ENCODE peak calls at places on chromosomes 11 and 22, in four cellular contexts. C is GM12891, S is K562, E is GM12878. H is an unnamed sample.

GRCh38 chr11:74989269-74989655 is 529 bp downstream of the NEU3 start:
- DNase-seq in C (no peak), S (peak), E (no peak), H (peak)

GRCh38 chr11:289145-289705 is 299 bp downstream of the PGGHG start:
- DNase-seq in C (peak), S (no peak), E (no peak), H (peak)

GRCh38 chr11:35337136-35337918 is 82.0 kb downstream of the SLC1A2 start:
- DNase-seq in C (no peak), S (peak), E (no peak), H (no peak)

GRCh38 chr11:106012744-106013143 is 9.3 kb downstream of the MSANTD4 start:
- DNase-seq in C (no peak), S (no peak), E (no peak), H (no peak)

GRCh38 chr11:119320593-119321524 is 3.9 kb upstream of the MCAM start:
- DNase-seq in C (peak), S (peak), E (no peak), H (no peak)

GRCh38 chr11:83773950-83774880 is 488.0 kb upstream of the CCDC90B start:
- DNase-seq in C (no peak), S (no peak), E (no peak), H (no peak)

GRCh38 chr22:48394787-48395620 is 1432.7 kb downstream of the BRD1 start:
- DNase-seq in C (no peak), S (no peak), E (no peak), H (no peak)

GRCh38 chr11:95375881-95376280 is 144.9 kb upstream of the SESN3 start:
- DNase-seq in C (no peak), S (no peak), E (no peak), H (no peak)

GRCh38 chr11:73376168-73376802 is at the start of gene RELT:
- DNase-seq in C (peak), S (peak), E (peak), H (no peak)

GRCh38 chr11:111573821-111574249 is 28.4 kb upstream of the SIK2 start:
- DNase-seq in C (no peak), S (no peak), E (no peak), H (no peak)

GRCh38 chr22:48556751-48557150 is 1270.9 kb downstream of the BRD1 start:
- DNase-seq in C (no peak), S (no peak), E (no peak), H (no peak)

GRCh38 chr11:44368886-44369285 is 58.9 kb upstream of the ALX4 start:
- DNase-seq in C (no peak), S (no peak), E (no peak), H (no peak)

GRCh38 chr11:62542750-62543567 is 3.6 kb downstream of the AHNAK start:
- DNase-seq in C (peak), S (peak), E (peak), H (peak)

GRCh38 chr22:32579533-32580220 is 105.1 kb downstream of the FBXO7 start:
- DNase-seq in C (no peak), S (no peak), E (no peak), H (no peak)

GRCh38 chr11:116976941-116977570 is 121.2 kb downstream of the SIK3 start:
- DNase-seq in C (no peak), S (no peak), E (no peak), H (no peak)

GRCh38 chr11:125167954-125168821 is 3.6 kb downstream of the PKNOX2 start:
- DNase-seq in C (no peak), S (no peak), E (no peak), H (no peak)
- TF ChIP-seq SPI1 in C (no peak), S (no peak), E (no peak), H (no peak)

GRCh38 chr11:84884836-84885235 is 742.3 kb downstream of the DLG2 start:
- DNase-seq in C (no peak), S (no peak), E (no peak), H (no peak)

GRCh38 chr11:84889556-84889955 is 737.6 kb downstream of the DLG2 start:
- DNase-seq in C (no peak), S (no peak), E (no peak), H (no peak)

GRCh38 chr11:84890706-84891105 is 736.4 kb downstream of the DLG2 start:
- DNase-seq in C (no peak), S (no peak), E (no peak), H (no peak)

GRCh38 chr11:84886344-84886743 is 740.8 kb downstream of the DLG2 start:
- DNase-seq in C (no peak), S (no peak), E (no peak), H (no peak)

GRCh38 chr11:84887055-84887629 is 740.0 kb downstream of the DLG2 start:
- DNase-seq in C (no peak), S (no peak), E (no peak), H (no peak)
- TF ChIP-seq SPI1 in C (no peak), S (no peak), E (no peak), H (no peak)

GRCh38 chr11:67563354-67564114 is 20.1 kb upstream of the GSTP1 start:
- DNase-seq in C (no peak), S (no peak), E (no peak), H (no peak)
- TF ChIP-seq SPI1 in C (no peak), S (no peak), E (no peak), H (no peak)

GRCh38 chr11:76250520-76251222 is 44.4 kb upstream of the WNT11 start:
- DNase-seq in C (no peak), S (no peak), E (no peak), H (peak)

GRCh38 chr11:76249195-76249741 is 43.0 kb upstream of the WNT11 start:
- DNase-seq in C (no peak), S (no peak), E (no peak), H (no peak)

GRCh38 chr11:76246271-76246933 is 40.1 kb upstream of the WNT11 start:
- DNase-seq in C (no peak), S (no peak), E (no peak), H (no peak)

GRCh38 chr11:76247091-76247490 is 40.8 kb upstream of the WNT11 start:
- DNase-seq in C (no peak), S (no peak), E (no peak), H (no peak)

GRCh38 chr11:76248210-76248609 is 41.9 kb upstream of the WNT11 start:
- DNase-seq in C (no peak), S (peak), E (no peak), H (no peak)
- TF ChIP-seq SPI1 in C (no peak), S (no peak), E (no peak), H (no peak)

GRCh38 chr11:68327586-68328370 is 15.4 kb downstream of the LRP5 start:
- DNase-seq in C (no peak), S (no peak), E (no peak), H (no peak)
- TF ChIP-seq SPI1 in C (no peak), S (no peak), E (no peak), H (no peak)

DNA sequence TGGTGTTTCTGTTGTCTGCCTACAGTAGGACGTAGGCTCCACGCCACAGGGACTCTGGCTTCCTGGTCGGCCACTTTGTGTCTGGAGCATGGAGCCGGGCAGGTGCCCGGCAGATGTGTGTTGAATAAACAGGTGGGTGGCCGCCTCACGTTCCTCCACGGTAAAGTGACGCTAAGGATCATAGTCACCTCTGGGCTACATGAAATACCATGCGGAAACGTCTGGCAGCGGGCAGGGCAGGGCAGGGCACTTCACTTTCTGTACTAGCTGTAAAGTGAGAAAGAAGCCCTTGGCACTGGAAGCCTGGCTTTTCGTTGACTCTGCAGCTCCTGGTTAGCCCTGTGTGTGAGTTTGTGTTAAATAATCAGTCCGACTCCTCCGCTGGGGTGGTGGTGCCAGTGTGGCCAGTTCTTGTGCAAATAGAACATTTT is 52.4 kb downstream of the MCM5 start:
- DNase-seq in C (no peak), S (no peak), E (no peak), H (no peak)
- TF ChIP-seq SPI1 in C (no peak), S (no peak), E (no peak), H (no peak)

GRCh38 chr11:13276852-13277718 is 505 bp upstream of the BMAL1 start:
- DNase-seq in C (peak), S (peak), E (peak), H (peak)

GRCh38 chr11:13276454-13276851 is 1.1 kb upstream of the BMAL1 start:
- DNase-seq in C (no peak), S (no peak), E (no peak), H (no peak)

GRCh38 chr11:13279487-13279834 is 1.9 kb downstream of the BMAL1 start:
- DNase-seq in C (no peak), S (no peak), E (no peak), H (no peak)

GRCh38 chr11:13278620-13279486 is 1.3 kb downstream of the BMAL1 start:
- DNase-seq in C (peak), S (no peak), E (no peak), H (no peak)

DNA sequence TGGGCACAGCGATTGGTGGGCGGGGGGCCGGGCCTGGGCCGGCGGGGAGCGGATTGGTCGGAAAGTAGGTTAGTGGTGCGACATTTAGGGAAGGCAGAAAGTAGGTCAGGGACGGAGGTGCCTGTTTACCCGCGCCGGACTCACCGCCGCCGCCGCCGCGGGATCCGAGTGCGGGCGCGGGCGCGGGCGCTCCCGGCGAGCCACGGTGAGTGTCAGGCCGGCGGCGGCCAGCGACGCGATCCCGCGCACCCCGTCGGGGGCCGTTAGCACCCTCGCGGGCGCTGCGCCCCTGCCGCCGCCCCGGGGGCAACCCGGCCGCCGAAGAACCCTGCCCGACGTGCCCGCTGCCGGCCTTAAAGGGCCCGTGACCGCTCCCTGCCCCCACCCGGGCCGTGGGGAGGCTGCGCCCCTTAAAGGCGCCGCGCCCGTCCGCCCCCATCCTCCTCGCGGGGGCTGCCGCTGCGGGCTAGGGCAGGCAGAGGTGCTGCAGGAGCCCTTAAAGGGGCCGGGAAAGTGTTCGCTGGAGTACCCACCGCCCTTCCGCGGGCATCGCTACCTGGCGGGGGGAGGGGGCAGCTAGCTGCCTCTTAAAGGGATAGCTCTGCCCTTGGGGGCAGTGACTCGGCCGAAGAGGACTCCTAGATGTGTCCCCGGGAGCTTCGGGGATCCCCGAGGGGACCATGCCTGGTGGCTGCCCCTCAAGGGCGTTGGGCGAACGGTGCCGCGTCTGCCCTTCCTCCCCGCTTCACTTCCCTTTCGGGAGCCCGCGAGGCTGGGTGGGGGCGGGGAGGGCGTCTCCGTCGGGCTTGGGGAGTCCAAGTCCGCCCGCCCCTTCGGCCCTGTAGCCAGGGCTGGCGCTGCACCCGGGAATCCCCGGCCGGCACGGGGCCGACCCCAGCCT is at the start of gene BMAL1:
- DNase-seq in C (peak), S (no peak), E (no peak), H (peak)
- TF ChIP-seq SPI1 in C (peak), S (no peak), E (peak), H (peak)

GRCh38 chr11:103051986-103052385 is 40.0 kb downstream of the DCUN1D5 start:
- DNase-seq in C (no peak), S (no peak), E (no peak), H (no peak)

GRCh38 chr11:103053997-103054396 is 38.0 kb downstream of the DCUN1D5 start:
- DNase-seq in C (no peak), S (no peak), E (no peak), H (no peak)

GRCh38 chr11:103055174-103055890 is 36.6 kb downstream of the DCUN1D5 start:
- DNase-seq in C (no peak), S (peak), E (no peak), H (no peak)

GRCh38 chr11:103047837-103048236 is 44.1 kb downstream of the DCUN1D5 start:
- DNase-seq in C (no peak), S (no peak), E (no peak), H (no peak)

DNA sequence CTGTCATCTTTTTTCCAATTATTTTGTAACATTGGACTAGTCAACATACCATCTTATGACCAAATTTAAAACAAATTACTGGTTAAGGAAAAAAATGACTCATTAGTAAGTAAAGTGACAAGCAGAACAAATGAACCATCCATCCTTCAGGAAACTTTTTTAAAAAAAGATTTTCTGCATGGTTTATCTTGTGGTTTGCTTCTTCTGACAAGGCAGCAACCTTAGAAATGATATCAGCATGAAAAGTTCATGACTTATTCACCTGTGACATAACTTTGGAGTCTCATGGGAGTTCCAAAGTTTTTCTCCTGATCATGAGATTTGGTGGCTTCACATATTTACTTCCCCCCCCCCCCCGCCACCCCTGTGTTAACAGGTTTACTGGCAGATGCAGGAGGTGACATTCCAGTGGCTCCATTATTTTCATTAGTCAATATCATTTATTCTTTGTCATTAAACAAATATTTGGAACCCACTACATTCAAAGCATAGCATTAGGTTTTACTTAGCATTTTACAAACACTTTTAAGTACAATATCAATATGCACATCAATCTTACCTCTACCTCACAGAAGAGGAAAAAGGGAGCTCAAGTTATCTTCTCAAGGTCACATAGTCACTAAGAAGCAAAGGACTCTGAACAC is 40.7 kb downstream of the DCUN1D5 start:
- DNase-seq in C (no peak), S (no peak), E (no peak), H (no peak)
- TF ChIP-seq SPI1 in C (no peak), S (no peak), E (no peak), H (no peak)

GRCh38 chr22:19057539-19057938 is 64.7 kb downstream of the DGCR2 start:
- DNase-seq in C (no peak), S (no peak), E (no peak), H (no peak)
- TF ChIP-seq SPI1 in C (no peak), S (no peak), E (no peak), H (no peak)